ENCODE peak calls at places on chromosome X, in nine cellular contexts. H, S, L, X, A, E, V, Y and Z are unnamed samples.

GRCh38 chrX:30301977-30302376 is 7.2 kb downstream of the NR0B1 start:
- DNase-seq in H (peak), S (no peak), L (no peak), X (no peak), A (no peak), E (no peak), V (no peak), Y (no peak), Z (no peak)

GRCh38 chrX:152136312-152136711 is 2.1 kb downstream of the MAGEA10 start:
- DNase-seq in H (no peak), S (no peak), L (no peak), X (no peak), A (no peak), E (no peak), V (no peak), Y (no peak), Z (no peak)

GRCh38 chrX:71493111-71493613 is 39.7 kb upstream of the OGT start:
- DNase-seq in H (no peak), S (peak), L (no peak), X (no peak), A (no peak), E (no peak), V (peak), Y (no peak), Z (no peak)

GRCh38 chrX:46574337-46574940 is 874 bp downstream of the CHST7 start:
- DNase-seq in H (peak), S (peak), L (no peak), X (no peak), A (no peak), E (peak), V (no peak), Y (no peak), Z (peak)

GRCh38 chrX:15680401-15680800 is 15.8 kb upstream of the CLTRN start:
- DNase-seq in H (no peak), S (no peak), L (no peak), X (no peak), A (no peak), E (peak), V (no peak), Y (no peak), Z (no peak)

GRCh38 chrX:18674788-18675735 is 3.2 kb upstream of the RS1 start:
- DNase-seq in H (peak), S (peak), L (peak), X (peak), A (peak), E (no peak), V (peak), Y (peak), Z (peak)

GRCh38 chrX:13081385-13082285 is 37.2 kb upstream of the FAM9C start:
- DNase-seq in H (no peak), S (no peak), L (no peak), X (no peak), A (no peak), E (no peak), V (no peak), Y (no peak), Z (no peak)

GRCh38 chrX:144798972-144799371 is 448.3 kb upstream of the SPANXN1 start:
- DNase-seq in H (no peak), S (no peak), L (no peak), X (no peak), A (no peak), E (no peak), V (no peak), Y (no peak), Z (no peak)

GRCh38 chrX:71366674-71367256 is 608 bp downstream of the TAF1 start:
- DNase-seq in H (no peak), S (peak), L (no peak), X (peak), A (no peak), E (peak), V (no peak), Y (peak), Z (no peak)